ENCODE peak calls at places on chromosomes 4 and X, in six cellular contexts. K, L, M, V, P and A are unnamed samples.

GRCh38 chr4:159273126-159273438 is 170.2 kb downstream of the RAPGEF2 start:
- DNase-seq in K (no peak), L (peak), M (peak), V (peak), P (no peak), A (no peak)

GRCh38 chr4:141011799-141012377 is 121.4 kb downstream of the RNF150 start:
- DNase-seq in K (no peak), L (no peak), M (no peak), V (no peak), P (no peak), A (no peak)

GRCh38 chr4:137967480-137968190 is 274.5 kb downstream of the SLC7A11 start:
- DNase-seq in K (peak), L (no peak), M (no peak), V (peak), P (no peak), A (no peak)

GRCh38 chrX:24846551-24847170 is 152.9 kb downstream of the POLA1 start:
- DNase-seq in K (no peak), L (no peak), M (no peak), V (no peak), P (no peak), A (no peak)

GRCh38 chr4:186733778-186734177 is 10.1 kb upstream of the FAT1 start:
- DNase-seq in K (no peak), L (peak), M (no peak), V (no peak), P (no peak), A (no peak)

GRCh38 chr4:58359590-58359989 is 1249.4 kb upstream of the IGFBP7 start:
- DNase-seq in K (no peak), L (no peak), M (no peak), V (no peak), P (no peak), A (no peak)

GRCh38 chr4:183443609-183444148 is 757 bp upstream of the CDKN2AIP start:
- DNase-seq in K (no peak), L (no peak), M (peak), V (peak), P (no peak), A (no peak)

GRCh38 chr4:25580633-25581467 is 74.8 kb upstream of the SLC34A2 start:
- DNase-seq in K (no peak), L (peak), M (no peak), V (no peak), P (no peak), A (no peak)

DNA sequence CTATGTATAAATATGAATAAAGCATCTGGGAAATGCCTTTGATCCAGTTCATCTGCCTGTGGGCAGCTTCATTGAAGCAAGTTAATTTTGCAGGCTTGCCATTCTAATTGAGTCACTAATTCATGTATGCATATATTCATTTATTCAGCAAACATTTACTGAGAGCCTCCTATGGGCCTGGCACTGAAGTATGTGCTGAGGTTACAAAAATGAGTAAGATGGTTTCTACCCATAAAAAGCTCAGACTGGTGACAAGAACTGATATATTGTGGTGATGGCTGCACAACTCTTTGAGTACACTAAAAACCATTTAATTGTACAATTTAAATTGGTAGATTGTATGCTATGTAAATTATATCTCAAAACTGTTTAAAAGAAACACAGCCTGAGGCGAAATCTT is 1.1 kb upstream of the MRPL1 start:
- DNase-seq in K (no peak), L (peak), M (no peak), V (no peak), P (no peak), A (no peak)
- H3K4me3 ChIP-seq in K (peak), L (peak), M (peak), V (peak), P (peak), A (peak)

DNA sequence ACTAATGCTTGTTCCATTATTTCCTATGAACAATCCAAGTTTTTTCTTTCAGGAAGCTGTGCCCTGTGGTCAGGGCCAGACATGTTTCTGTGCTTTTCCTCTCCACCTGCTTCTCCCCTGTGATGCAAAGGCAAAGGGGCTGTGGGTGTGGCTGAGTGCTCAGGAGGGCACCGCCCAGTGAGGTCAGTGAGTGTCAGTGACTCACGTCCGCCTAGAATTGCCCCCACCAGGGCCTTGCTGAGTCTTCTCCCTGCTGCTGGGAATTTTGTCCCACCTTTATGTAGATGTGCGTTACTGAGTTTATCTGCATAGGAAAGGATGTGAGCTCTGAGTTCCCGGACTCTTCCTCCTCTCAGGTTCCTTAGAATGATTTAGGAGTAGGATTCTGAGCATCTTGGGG is 283.2 kb downstream of the DCHS2 start:
- DNase-seq in K (no peak), L (no peak), M (no peak), V (peak), P (no peak), A (peak)
- TF ChIP-seq MYC in K (no peak), L (no peak), M (no peak), V (no peak), P (no peak), A (no peak)

GRCh38 chr4:40418430-40419230 is 83.5 kb downstream of the CHRNA9 start:
- DNase-seq in K (peak), L (peak), M (no peak), V (no peak), P (no peak), A (no peak)

GRCh38 chr4:40414673-40415072 is 79.5 kb downstream of the CHRNA9 start:
- DNase-seq in K (no peak), L (no peak), M (no peak), V (no peak), P (no peak), A (no peak)

GRCh38 chr4:40409835-40410234 is 74.7 kb downstream of the CHRNA9 start:
- DNase-seq in K (no peak), L (no peak), M (no peak), V (no peak), P (no peak), A (no peak)

GRCh38 chr4:40417941-40418340 is 82.8 kb downstream of the CHRNA9 start:
- DNase-seq in K (no peak), L (no peak), M (no peak), V (no peak), P (no peak), A (no peak)

GRCh38 chr4:40413396-40413795 is 78.3 kb downstream of the CHRNA9 start:
- DNase-seq in K (no peak), L (no peak), M (no peak), V (no peak), P (no peak), A (no peak)
- TF ChIP-seq POLR2A in K (no peak), L (no peak), M (no peak), V (no peak), P (no peak), A (no peak)

DNA sequence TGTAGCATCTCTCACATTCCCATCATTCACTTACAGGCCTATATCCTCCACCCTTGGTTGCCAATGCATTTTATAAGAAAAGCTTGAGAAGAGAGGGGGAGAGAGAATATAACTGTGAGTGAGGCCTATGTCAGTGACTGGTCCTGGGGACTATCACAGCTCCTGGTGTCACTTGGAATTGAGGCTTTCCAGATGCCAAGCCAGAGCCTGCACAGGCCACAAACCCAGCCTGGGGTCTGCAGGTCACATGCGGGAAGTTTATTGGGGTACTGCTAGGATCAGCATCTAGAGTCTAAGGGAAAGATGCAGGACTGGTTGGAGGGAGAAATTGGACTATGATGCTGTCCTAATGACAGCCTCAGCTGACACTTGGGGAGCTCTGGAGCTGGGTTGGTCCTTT is 47.6 kb downstream of the RTL5 start:
- DNase-seq in K (no peak), L (no peak), M (no peak), V (no peak), P (no peak), A (no peak)
- H3K4me3 ChIP-seq in K (no peak), L (no peak), M (no peak), V (no peak), P (no peak), A (no peak)

GRCh38 chr4:37678624-37679023 is 7.6 kb downstream of the RELL1 start:
- DNase-seq in K (no peak), L (no peak), M (no peak), V (no peak), P (no peak), A (no peak)
- TF ChIP-seq MYC in K (no peak), L (no peak), M (no peak), V (no peak), P (no peak), A (no peak)